ENCODE peak calls at places on chromosomes 13 and 19, in seven cellular contexts. J is HepG2, S is SK-N-SH, M is H1, K is HCT116, T is K562, R is GM12878. G is an unnamed sample.

GRCh38 chr13:48873598-48873997 is 102.1 kb upstream of the FNDC3A start:
- DNase-seq in J (no peak), S (no peak), M (no peak), K (no peak), T (no peak), R (no peak), G (no peak)

GRCh38 chr13:20713751-20714150 is 10.3 kb downstream of the IL17D start:
- DNase-seq in J (no peak), S (no peak), M (no peak), K (no peak), T (no peak), R (no peak), G (no peak)

GRCh38 chr13:95150555-95150954 is 150.7 kb downstream of the ABCC4 start:
- DNase-seq in J (peak; percentile 7), S (no peak), M (no peak), K (no peak), T (no peak), R (no peak), G (no peak)

GRCh38 chr13:64934569-64935362 is 2295.4 kb downstream of the PCDH9 start:
- DNase-seq in J (no peak), S (no peak), M (no peak), K (no peak), T (no peak), R (no peak), G (no peak)

GRCh38 chr19:42433503-42434260 is 6.5 kb upstream of the LIPE start:
- DNase-seq in J (peak; percentile 95), S (no peak), M (peak; percentile 90), K (no peak), T (peak; percentile 88), R (no peak), G (no peak)

GRCh38 chr13:80035096-80035495 is 305.8 kb downstream of the SPRY2 start:
- DNase-seq in J (no peak), S (no peak), M (no peak), K (no peak), T (no peak), R (no peak), G (no peak)

GRCh38 chr13:45108716-45109706 is 11.3 kb upstream of the GTF2F2 start:
- DNase-seq in J (no peak), S (no peak), M (peak; percentile 55), K (no peak), T (peak; percentile 38), R (peak; percentile 33), G (no peak)

GRCh38 chr13:26996965-26997752 is 174.5 kb downstream of the USP12 start:
- DNase-seq in J (no peak), S (no peak), M (no peak), K (no peak), T (no peak), R (peak; percentile 77), G (no peak)

GRCh38 chr13:95480131-95480545 is 72.4 kb upstream of the CLDN10 start:
- DNase-seq in J (no peak), S (no peak), M (no peak), K (no peak), T (no peak), R (peak; percentile 71), G (no peak)

GRCh38 chr19:27851002-27851481 is 1361.9 kb downstream of the UQCRFS1 start:
- DNase-seq in J (no peak), S (no peak), M (no peak), K (no peak), T (no peak), R (no peak), G (no peak)

GRCh38 chr19:55034751-55035150 is 3.3 kb downstream of the GP6 start:
- DNase-seq in J (no peak), S (no peak), M (no peak), K (no peak), T (no peak), R (no peak), G (no peak)

GRCh38 chr19:58304748-58305064 is 471 bp upstream of the ERVK3-1 start:
- DNase-seq in J (no peak), S (no peak), M (no peak), K (no peak), T (no peak), R (no peak), G (no peak)

GRCh38 chr13:28117689-28118377 is 17.5 kb upstream of the FLT3 start:
- DNase-seq in J (no peak), S (no peak), M (no peak), K (no peak), T (peak; percentile 50), R (no peak), G (no peak)

GRCh38 chr19:51480590-51480989 is 2.3 kb downstream of the CEACAM18 start:
- DNase-seq in J (peak; percentile 20), S (no peak), M (no peak), K (no peak), T (peak; percentile 80), R (no peak), G (no peak)

DNA sequence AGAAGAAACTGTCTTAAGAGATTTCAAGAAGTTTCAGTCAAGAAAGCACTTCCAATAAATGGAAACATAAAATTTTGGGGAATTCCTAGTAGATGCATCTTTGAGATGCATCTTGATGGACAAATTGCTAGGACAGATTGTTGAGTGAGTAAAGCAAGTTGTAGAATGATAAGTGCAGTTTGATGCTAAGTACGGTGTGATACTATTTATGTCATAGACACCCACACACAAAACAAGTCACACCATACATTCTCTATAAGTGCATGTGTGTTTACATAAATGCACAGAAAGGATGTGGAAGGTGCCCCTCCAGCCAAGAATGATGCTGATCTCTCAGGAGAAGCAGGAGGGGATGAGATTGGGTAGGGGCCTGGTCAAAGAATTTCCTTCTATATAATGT is 375.7 kb downstream of the FOXO1 start:
- DNase-seq in J (no peak), S (no peak), M (no peak), K (no peak), T (no peak), R (no peak), G (no peak)
- TF ChIP-seq JUND in J (no peak), S (no peak), M (no peak), K (no peak), T (no peak), R (no peak), G (no peak)

GRCh38 chr19:47105874-47106273 is 7.7 kb downstream of the ZC3H4 start:
- DNase-seq in J (no peak), S (no peak), M (no peak), K (no peak), T (peak; percentile 28), R (no peak), G (no peak)
- TF ChIP-seq JUND in J (no peak), S (no peak), M (no peak), K (no peak), T (no peak), R (no peak), G (no peak)

GRCh38 chr19:49774969-49775368 is 8.2 kb downstream of the AP2A1 start:
- DNase-seq in J (no peak), S (no peak), M (no peak), K (no peak), T (no peak), R (no peak), G (no peak)

GRCh38 chr19:49773663-49774305 is 7.0 kb downstream of the AP2A1 start:
- DNase-seq in J (no peak), S (no peak), M (no peak), K (no peak), T (no peak), R (no peak), G (no peak)

GRCh38 chr19:49772850-49773432 is 6.1 kb downstream of the AP2A1 start:
- DNase-seq in J (no peak), S (no peak), M (no peak), K (no peak), T (peak; percentile 83), R (no peak), G (no peak)

GRCh38 chr19:49776371-49776764 is 9.6 kb downstream of the AP2A1 start:
- DNase-seq in J (no peak), S (no peak), M (no peak), K (no peak), T (no peak), R (no peak), G (no peak)

GRCh38 chr19:49775742-49776370 is 9.1 kb downstream of the AP2A1 start:
- DNase-seq in J (no peak), S (no peak), M (no peak), K (no peak), T (peak; percentile 95), R (no peak), G (no peak)
- TF ChIP-seq JUND in J (no peak), S (no peak), M (no peak), K (no peak), T (peak; percentile 9), R (no peak), G (no peak)

DNA sequence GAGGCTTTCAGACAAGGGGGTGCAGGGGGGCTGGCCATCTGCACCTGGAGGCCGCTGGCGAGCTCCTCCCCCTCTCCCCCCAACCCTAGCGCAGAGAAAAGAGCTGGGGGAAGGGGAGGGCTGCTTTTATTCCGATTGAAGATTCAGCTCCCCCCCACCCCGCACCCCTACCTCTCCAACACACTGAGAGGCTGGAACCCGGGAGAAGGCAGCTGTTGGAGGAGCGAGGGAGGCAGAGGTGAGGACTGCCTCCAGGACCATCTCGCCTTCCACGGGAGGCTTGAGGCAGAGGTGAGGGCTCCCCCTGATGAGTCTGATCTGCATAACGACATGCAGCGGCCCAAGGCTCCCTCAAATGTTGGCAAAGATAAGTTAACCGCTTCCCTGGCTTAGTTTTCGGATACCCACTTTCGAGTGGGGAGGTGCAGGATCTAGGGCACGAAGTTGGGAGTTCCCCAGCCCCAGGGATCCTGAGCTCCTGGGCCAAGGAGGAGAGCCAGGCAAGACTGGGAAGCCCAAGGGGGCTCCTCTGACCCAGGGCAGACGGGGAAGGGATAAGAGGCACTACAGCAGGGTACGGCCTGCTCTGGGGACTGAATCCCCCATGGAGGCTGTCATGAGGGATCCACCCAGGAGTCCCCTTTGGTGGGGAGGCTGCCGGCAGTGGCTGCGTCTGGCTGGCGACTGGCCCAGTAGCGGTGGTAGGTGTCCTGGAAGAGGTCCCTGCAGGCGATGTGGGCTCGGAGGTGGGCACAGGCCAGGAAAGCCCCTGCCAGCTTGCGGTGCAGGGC is 1.2 kb upstream of the NUMBL start:
- DNase-seq in J (no peak), S (peak; percentile 46), M (peak; percentile 59), K (no peak), T (peak; percentile 66), R (no peak), G (no peak)
- TF ChIP-seq JUND in J (no peak), S (no peak), M (no peak), K (no peak), T (no peak), R (no peak), G (no peak)

GRCh38 chr13:29702912-29703351 is 107.4 kb upstream of the SLC7A1 start:
- DNase-seq in J (no peak), S (no peak), M (no peak), K (no peak), T (peak; percentile 1), R (no peak), G (no peak)
- TF ChIP-seq JUND in J (no peak), S (peak; percentile 49), M (no peak), K (no peak), T (no peak), R (no peak), G (no peak)